ENCODE peak calls at places on chromosomes 12 and 14, in seven cellular contexts. W is stomach, N is left ventricle myocardium inferior, A is RWPE1, D is SK-N-SH, B is tibial artery, Z is Panc1. P is an unnamed sample.

GRCh38 chr12:29534935-29535334 is 37.4 kb upstream of the OVCH1 start:
- DNase-seq in W (no peak), N (no peak), A (no peak), D (no peak), B (no peak), Z (no peak), P (peak)

GRCh38 chr12:56221233-56221756 is 427 bp downstream of the RNF41 start:
- DNase-seq in W (peak), N (peak), A (peak), D (peak), B (peak), Z (no peak), P (peak)

GRCh38 chr14:65346895-65347294 is 65.6 kb upstream of the FUT8 start:
- DNase-seq in W (no peak), N (no peak), A (no peak), D (no peak), B (peak), Z (no peak), P (peak)

GRCh38 chr12:21428241-21428640 is 9.2 kb upstream of the PYROXD1 start:
- DNase-seq in W (no peak), N (no peak), A (no peak), D (no peak), B (no peak), Z (no peak), P (peak)

GRCh38 chr12:52561880-52562449 is 9.0 kb upstream of the KRT71 start:
- DNase-seq in W (no peak), N (no peak), A (no peak), D (no peak), B (no peak), Z (no peak), P (no peak)

GRCh38 chr14:105364100-105364708 is 34.1 kb upstream of the TEX22 start:
- DNase-seq in W (peak), N (peak), A (peak), D (peak), B (no peak), Z (no peak), P (peak)

GRCh38 chr12:96503971-96504370 is 14.6 kb downstream of the CFAP54 start:
- DNase-seq in W (no peak), N (no peak), A (no peak), D (no peak), B (no peak), Z (no peak), P (peak)

GRCh38 chr12:93884794-93885460 is 207.8 kb downstream of the CRADD start:
- DNase-seq in W (no peak), N (no peak), A (no peak), D (no peak), B (no peak), Z (no peak), P (peak)

GRCh38 chr14:52051861-52052260 is 17.0 kb downstream of the NID2 start:
- DNase-seq in W (no peak), N (no peak), A (no peak), D (no peak), B (no peak), Z (no peak), P (peak)

GRCh38 chr12:121205491-121205890 is 4.4 kb upstream of the P2RX4 start:
- DNase-seq in W (no peak), N (no peak), A (no peak), D (no peak), B (no peak), Z (no peak), P (no peak)

GRCh38 chr12:121212875-121213274 is 2.9 kb downstream of the P2RX4 start:
- DNase-seq in W (no peak), N (no peak), A (no peak), D (no peak), B (no peak), Z (no peak), P (no peak)

GRCh38 chr12:121214171-121214777 is 4.3 kb downstream of the P2RX4 start:
- DNase-seq in W (no peak), N (no peak), A (no peak), D (no peak), B (no peak), Z (no peak), P (peak)

GRCh38 chr12:121209221-121209620 is 708 bp upstream of the P2RX4 start:
- DNase-seq in W (no peak), N (no peak), A (no peak), D (no peak), B (no peak), Z (no peak), P (no peak)

DNA sequence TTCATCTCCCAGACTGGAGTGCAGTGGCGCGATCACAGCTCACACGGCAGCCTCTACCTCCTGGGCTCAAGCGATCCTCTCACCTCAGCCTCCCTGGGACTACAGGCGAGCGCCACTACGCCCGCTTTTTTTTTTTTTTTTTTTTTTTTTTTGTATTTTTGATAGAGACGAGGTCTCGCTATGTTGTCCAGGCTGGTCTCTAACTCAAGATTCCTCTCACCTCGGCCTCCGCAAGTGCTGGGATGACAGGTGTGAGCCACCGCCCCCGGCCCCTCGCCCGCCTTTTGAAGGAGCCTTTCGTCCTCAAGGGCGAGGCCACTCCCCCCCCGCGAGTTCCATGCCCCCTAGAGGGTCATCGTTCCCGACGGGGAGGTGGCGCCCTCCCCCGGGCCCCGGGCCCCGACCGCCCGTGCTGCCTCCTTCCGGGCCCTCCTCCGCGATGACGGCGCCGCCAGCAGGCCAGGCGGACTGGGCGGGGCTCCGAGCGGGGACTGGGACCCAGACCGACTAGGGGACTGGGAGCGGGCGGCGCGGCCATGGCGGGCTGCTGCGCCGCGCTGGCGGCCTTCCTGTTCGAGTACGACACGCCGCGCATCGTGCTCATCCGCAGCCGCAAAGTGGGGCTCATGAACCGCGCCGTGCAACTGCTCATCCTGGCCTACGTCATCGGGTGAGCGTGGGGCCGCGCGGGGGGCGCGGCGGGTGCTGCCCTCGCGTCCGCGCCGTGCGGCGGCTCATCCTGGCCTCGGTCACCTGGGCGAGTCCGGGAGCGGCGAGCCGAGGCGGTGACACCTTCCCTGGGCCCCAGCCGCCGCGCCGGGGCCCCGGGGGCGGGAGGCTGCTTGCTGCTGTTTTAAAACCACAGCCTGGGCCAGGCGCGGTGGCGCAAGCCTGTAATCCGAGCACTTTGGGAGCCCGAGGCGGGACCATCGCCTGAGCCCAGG is at the start of gene P2RX4:
- DNase-seq in W (peak), N (peak), A (peak), D (peak), B (peak), Z (no peak), P (peak)
- TF ChIP-seq CTCF in W (no peak), N (peak), A (peak), D (peak), B (no peak), Z (peak), P (no peak)

DNA sequence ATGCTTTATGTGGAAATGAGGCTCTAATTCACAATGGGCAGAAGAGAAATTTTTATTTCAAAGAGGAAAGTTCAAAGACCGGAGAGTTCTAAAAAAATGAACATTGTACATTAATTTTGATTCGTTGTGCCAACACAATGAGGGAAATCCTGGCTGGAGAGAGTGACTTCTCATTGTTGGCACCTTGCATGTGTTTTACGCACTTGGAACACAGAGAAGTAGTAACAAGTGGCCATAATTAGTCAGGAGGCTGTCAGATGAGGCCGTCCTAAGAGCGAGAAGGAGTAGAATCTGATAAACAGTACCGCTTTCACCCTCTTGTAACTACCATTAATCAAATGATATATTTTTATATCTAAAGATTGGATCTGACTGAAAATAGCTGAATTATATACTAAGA is 6.9 kb downstream of the LMO3 start:
- DNase-seq in W (no peak), N (no peak), A (no peak), D (no peak), B (no peak), Z (no peak), P (no peak)
- H3K27ac ChIP-seq in W (no peak), N (no peak), A (no peak), D (no peak), B (no peak), Z (no peak), P (no peak)

DNA sequence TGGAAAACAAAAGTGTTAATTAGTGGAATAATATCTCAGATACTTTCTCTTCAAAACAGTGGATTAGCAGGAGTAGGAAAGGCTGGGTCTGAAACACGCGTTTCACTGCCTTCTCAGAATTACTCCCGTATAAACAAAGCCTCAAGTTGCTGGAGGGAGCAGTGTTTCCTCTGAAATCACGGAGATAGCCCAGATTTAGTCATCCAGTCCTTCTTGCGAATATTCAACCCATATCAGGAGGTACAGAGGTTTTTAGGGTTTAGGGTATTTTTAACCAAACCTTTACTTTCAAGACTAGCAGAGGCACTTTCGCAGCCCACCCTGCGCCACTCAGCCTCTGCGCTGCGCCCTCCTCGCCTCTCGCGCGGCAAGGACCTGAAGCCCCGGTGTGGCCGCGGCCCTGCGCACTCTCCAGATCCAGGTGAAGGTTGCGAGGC is 2.1 kb upstream of the SAMD4A start:
- DNase-seq in W (no peak), N (no peak), A (peak), D (no peak), B (no peak), Z (no peak), P (peak)
- TF ChIP-seq CTCF in W (no peak), N (no peak), A (no peak), D (no peak), B (no peak), Z (no peak), P (no peak)

GRCh38 chr12:49644620-49644994 is 21.2 kb downstream of the PRPF40B start:
- DNase-seq in W (peak), N (peak), A (peak), D (peak), B (peak), Z (no peak), P (peak)
- H3K27ac ChIP-seq in W (peak), N (peak), A (peak), D (peak), B (no peak), Z (no peak), P (no peak)

GRCh38 chr12:112261559-112261958 is 120.7 kb downstream of the HECTD4 start:
- DNase-seq in W (no peak), N (no peak), A (peak), D (peak), B (no peak), Z (no peak), P (no peak)
- TF ChIP-seq CTCF in W (no peak), N (peak), A (no peak), D (no peak), B (no peak), Z (peak), P (no peak)

DNA sequence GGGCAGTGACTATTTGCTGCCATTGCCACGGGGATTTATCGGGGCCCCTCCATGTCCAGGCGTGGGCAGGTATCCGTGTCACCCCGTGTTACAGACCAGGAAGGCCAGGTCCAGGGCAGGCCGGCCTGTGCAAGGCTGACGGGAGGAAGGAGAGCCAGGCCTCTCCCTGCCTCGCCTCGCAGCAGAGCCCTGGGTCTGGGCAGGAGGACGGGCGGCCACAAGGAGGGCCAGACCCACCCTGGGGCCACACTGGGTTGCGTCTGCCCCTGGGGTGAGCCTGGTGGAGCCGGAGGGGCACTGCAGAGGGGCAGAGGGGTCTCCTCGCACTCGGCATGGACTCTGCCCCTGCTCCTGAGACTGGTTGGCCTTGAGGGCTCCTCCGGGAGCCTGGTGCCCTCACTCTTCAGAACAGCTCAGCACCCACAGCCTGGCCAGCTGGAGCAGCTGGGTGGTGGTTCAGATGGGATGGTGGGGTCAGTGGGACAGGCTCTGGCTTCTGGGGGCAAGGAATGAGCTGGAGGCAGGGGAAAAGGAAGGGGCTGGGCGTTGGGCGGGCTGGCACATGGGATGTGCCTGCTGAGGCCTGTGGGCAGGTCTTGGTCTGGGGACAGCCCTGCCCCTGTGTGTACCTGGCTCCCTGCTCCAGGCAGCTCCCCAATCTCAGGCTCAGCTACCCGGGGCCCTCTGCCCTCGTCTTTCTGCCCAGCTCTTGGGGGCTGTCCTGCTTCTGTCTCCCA is 53.9 kb downstream of the KIF26A start:
- DNase-seq in W (no peak), N (no peak), A (no peak), D (no peak), B (no peak), Z (no peak), P (no peak)
- H3K27ac ChIP-seq in W (no peak), N (no peak), A (no peak), D (no peak), B (no peak), Z (no peak), P (no peak)

DNA sequence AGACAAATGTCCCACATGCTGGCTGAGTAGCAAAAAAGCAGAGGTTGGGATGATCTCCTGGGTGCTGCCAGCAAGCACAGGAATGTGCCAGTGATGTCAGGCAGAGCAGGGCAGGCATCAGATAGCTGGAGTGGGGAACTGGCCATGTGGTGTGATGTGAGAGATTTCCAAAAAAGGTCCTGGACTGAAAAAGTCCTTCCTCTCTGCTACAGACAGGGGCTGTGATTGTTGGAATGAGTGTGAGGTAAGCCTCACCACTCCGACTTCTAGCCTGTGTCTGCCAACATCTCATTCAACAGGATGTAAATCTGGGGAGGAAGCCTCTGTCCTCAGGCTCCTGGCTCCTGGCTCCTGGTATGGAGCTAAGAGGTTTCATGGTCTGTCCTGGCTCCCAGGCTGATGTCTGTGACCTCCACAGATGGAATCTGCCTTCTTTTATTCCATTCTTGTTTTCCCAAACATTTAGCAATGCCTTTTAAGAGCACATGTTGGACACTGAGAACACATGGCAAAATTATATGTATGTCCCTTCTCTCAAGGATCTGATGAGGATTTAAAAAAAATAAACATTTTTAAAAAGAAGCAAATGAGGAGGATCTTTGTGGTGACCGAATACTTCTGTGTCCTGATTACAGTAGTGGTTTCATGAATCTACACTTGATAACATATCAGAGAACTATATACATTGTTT is 50.1 kb upstream of the STK38L start:
- DNase-seq in W (no peak), N (peak), A (no peak), D (peak), B (peak), Z (no peak), P (peak)
- TF ChIP-seq CTCF in W (no peak), N (peak), A (no peak), D (no peak), B (no peak), Z (no peak), P (no peak)

GRCh38 chr12:65494537-65494936 is 216.1 kb downstream of the MSRB3 start:
- DNase-seq in W (no peak), N (no peak), A (no peak), D (no peak), B (no peak), Z (no peak), P (no peak)

GRCh38 chr12:65493893-65494205 is 215.4 kb downstream of the MSRB3 start:
- DNase-seq in W (no peak), N (no peak), A (no peak), D (no peak), B (no peak), Z (no peak), P (no peak)

GRCh38 chr12:65495233-65495632 is 216.8 kb downstream of the MSRB3 start:
- DNase-seq in W (no peak), N (no peak), A (peak), D (no peak), B (no peak), Z (no peak), P (peak)

GRCh38 chr12:65490193-65490592 is 211.7 kb downstream of the MSRB3 start:
- DNase-seq in W (no peak), N (no peak), A (no peak), D (no peak), B (no peak), Z (no peak), P (no peak)

DNA sequence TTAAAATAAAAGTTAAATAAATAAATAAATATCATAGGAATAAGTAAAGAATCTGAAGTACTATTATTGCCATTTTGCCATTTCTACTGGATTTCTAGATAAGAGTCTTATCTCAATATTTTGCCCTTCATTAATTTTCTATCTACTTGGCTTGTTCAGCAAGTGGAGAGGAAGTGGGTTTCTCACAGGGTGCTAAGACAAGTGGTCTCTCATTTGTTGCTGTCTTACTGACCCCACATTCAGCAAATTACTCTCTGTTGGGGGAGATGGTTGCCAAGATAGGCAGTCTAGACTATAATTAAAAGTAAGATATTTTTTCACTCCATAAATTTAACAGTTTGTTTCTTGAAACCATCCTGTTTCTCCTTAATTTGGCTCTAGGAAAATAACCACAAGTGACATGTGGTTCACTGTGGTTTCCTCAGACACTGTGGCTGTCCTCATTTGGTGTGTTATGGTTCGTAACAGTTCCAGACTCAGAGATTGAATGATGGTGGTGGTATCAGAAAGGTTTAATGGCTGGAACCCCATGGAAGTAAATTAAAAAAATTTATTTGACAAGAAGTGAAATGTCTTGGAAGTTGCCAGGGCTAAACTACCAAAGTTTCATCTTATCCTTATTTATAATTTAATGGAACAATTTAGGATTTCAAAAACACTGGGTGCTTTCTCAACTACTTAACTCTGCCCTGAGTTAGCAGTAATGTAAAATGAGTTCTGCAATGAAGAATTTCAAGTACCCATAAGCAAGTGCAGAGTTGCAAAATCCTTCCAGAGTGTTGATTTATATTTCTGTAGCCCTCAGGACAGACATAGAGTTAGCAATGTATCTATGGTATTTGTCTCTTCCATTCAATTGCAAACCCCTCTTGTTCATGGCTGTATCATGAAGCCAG is 214.8 kb downstream of the MSRB3 start:
- DNase-seq in W (no peak), N (no peak), A (no peak), D (no peak), B (no peak), Z (no peak), P (peak)
- H3K27ac ChIP-seq in W (no peak), N (no peak), A (no peak), D (no peak), B (no peak), Z (no peak), P (no peak)

P was measured in fibroblast of lung.